ENCODE peak calls at places on chromosomes 12 and 14, in seven cellular contexts. L is astrocyte of the spinal cord, S is tibial artery, U is A673, J is transverse colon, E is lung, A is astrocyte. Z is an unnamed sample.

GRCh38 chr12:15404485-15404884 is 82.2 kb downstream of the PTPRO start:
- DNase-seq in J (no peak), E (no peak), L (peak; percentile 23), U (no peak), A (peak; percentile 65), S (no peak), Z (no peak)

GRCh38 chr12:39272934-39273770 is 169.8 kb downstream of the KIF21A start:
- DNase-seq in A (peak; percentile 27), U (peak; percentile 77), J (peak; percentile 20), L (peak; percentile 47), E (no peak), S (no peak), Z (no peak)

GRCh38 chr12:77742631-77743030 is 88.1 kb upstream of the NAV3 start:
- DNase-seq in S (no peak), U (no peak), L (no peak), E (no peak), J (no peak), A (no peak), Z (no peak)

GRCh38 chr12:101230547-101230946 is 20.5 kb upstream of the SLC5A8 start:
- DNase-seq in A (peak; percentile 72), L (peak; percentile 70), E (no peak), U (no peak), S (no peak), J (no peak), Z (no peak)

GRCh38 chr12:121806556-121807308 is 2.9 kb downstream of the SETD1B start:
- DNase-seq in J (no peak), S (no peak), L (peak; percentile 24), U (no peak), E (no peak), A (no peak), Z (no peak)

GRCh38 chr12:68121143-68121542 is 38.4 kb downstream of the IFNG start:
- DNase-seq in U (no peak), A (no peak), S (no peak), J (no peak), E (no peak), L (no peak), Z (no peak)

GRCh38 chr12:27682534-27682933 is 13.7 kb upstream of the REP15 start:
- DNase-seq in U (no peak), E (no peak), L (peak; percentile 22), J (no peak), S (no peak), A (peak; percentile 21), Z (no peak)

GRCh38 chr14:25050494-25051170 is 685 bp upstream of the STXBP6 start:
- DNase-seq in S (no peak), L (peak; percentile 59), J (no peak), U (peak; percentile 42), E (no peak), A (peak; percentile 83), Z (no peak)

GRCh38 chr12:62717636-62718035 is 217.3 kb downstream of the PPM1H start:
- DNase-seq in L (no peak), U (no peak), J (no peak), E (no peak), A (no peak), S (no peak), Z (no peak)

GRCh38 chr14:37985826-37986470 is 221.8 kb upstream of the SSTR1 start:
- DNase-seq in S (no peak), E (no peak), J (peak; percentile 27), L (peak; percentile 39), A (peak; percentile 6), U (peak; percentile 77), Z (no peak)

GRCh38 chr12:20214286-20214685 is 154.1 kb upstream of the PDE3A start:
- DNase-seq in E (no peak), U (no peak), J (no peak), S (no peak), L (peak; percentile 25), A (peak; percentile 13), Z (no peak)

GRCh38 chr12:28390716-28391452 is 200.6 kb downstream of the CCDC91 start:
- DNase-seq in E (no peak), L (peak; percentile 56), S (no peak), U (no peak), J (no peak), A (peak; percentile 44), Z (no peak)

GRCh38 chr12:13505224-13505623 is 308.7 kb downstream of the EMP1 start:
- DNase-seq in S (no peak), L (no peak), J (no peak), U (no peak), A (no peak), E (no peak), Z (no peak)

GRCh38 chr12:2112401-2112800 is 59.6 kb downstream of the CACNA1C start:
- DNase-seq in A (no peak), S (peak; percentile 28), E (no peak), J (peak; percentile 38), U (no peak), L (no peak), Z (no peak)

GRCh38 chr14:50757702-50758101 is 73.3 kb downstream of the NIN start:
- DNase-seq in A (no peak), J (no peak), L (no peak), E (no peak), U (no peak), S (no peak), Z (no peak)

GRCh38 chr12:54463034-54463433 is 10.4 kb downstream of the GTSF1 start:
- DNase-seq in A (peak; percentile 16), J (no peak), S (peak; percentile 81), E (no peak), U (no peak), L (peak; percentile 29), Z (no peak)

GRCh38 chr12:85630851-85631250 is 205.4 kb downstream of the RASSF9 start:
- DNase-seq in U (no peak), E (no peak), L (no peak), J (no peak), S (no peak), A (no peak), Z (no peak)

GRCh38 chr12:106898001-106898966 is 57.4 kb upstream of the TMEM263 start:
- DNase-seq in J (no peak), U (peak; percentile 36), A (no peak), L (no peak), S (no peak), E (no peak), Z (no peak)

GRCh38 chr14:52067873-52068740 is 752 bp downstream of the NID2 start:
- DNase-seq in E (no peak), J (peak; percentile 36), S (no peak), U (peak; percentile 40), A (peak; percentile 37), L (no peak), Z (peak; percentile 49)

GRCh38 chr14:87873741-87874140 is 119.2 kb downstream of the GALC start:
- DNase-seq in A (peak; percentile 41), S (no peak), E (no peak), J (no peak), L (no peak), U (peak; percentile 5), Z (no peak)

GRCh38 chr14:104818714-104819161 is 17.8 kb downstream of the ZBTB42 start:
- DNase-seq in A (no peak), L (no peak), S (peak; percentile 55), U (no peak), J (no peak), E (no peak), Z (no peak)

GRCh38 chr14:91175802-91176201 is 61.9 kb downstream of the DGLUCY start:
- DNase-seq in U (no peak), S (no peak), L (no peak), A (no peak), E (no peak), J (no peak), Z (no peak)

GRCh38 chr14:105857223-105857815 is 330.9 kb downstream of the TMEM121 start:
- DNase-seq in L (no peak), J (peak; percentile 5), E (no peak), A (no peak), S (no peak), U (no peak), Z (peak; percentile 0)

GRCh38 chr14:68234101-68234905 is 414.7 kb downstream of the RAD51B start:
- DNase-seq in L (no peak), E (no peak), A (no peak), S (no peak), J (no peak), U (no peak), Z (no peak)

GRCh38 chr12:49974231-49974675 is 1.5 kb downstream of the AQP6 start:
- DNase-seq in J (peak; percentile 65), S (peak; percentile 76), L (peak; percentile 61), U (no peak), E (peak; percentile 65), A (peak; percentile 25), Z (no peak)
- TF ChIP-seq CTCF in J (peak; percentile 41), S (peak; percentile 48), L (peak; percentile 75), U (no peak), E (peak; percentile 14), A (peak; percentile 40), Z (no peak)

GRCh38 chr14:85531594-85532391 is 1.8 kb downstream of the FLRT2 start:
- DNase-seq in A (peak; percentile 63), J (no peak), L (peak; percentile 89), E (peak; percentile 51), S (peak; percentile 85), U (peak; percentile 96), Z (peak; percentile 16)
- TF ChIP-seq CTCF in A (no peak), J (no peak), L (peak; percentile 44), E (no peak), S (no peak), U (peak; percentile 53), Z (no peak)

DNA sequence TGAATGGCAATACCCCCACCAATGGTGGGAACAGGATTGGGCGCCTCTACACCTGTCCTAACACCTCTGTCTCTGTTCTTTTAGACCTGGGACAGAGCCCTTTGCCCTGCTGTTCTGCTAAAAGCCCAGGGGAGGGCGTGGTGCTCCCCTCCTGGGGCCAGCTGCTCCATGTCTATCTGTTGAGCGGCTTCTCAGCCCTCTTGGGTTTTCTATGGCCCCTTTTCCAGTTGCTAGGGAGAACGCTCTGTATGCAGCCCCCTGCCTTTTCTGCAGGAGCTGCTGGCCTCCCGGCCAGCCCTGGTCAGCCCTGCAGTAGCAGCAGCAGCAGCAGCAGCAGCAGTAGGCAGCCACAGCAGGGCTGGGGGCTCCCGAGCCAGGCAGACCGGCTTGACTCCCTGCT is 1.2 kb downstream of the RTL1 start:
- DNase-seq in S (peak; percentile 20), L (no peak), J (no peak), A (no peak), E (peak; percentile 20), U (no peak), Z (peak; percentile 26)
- TF ChIP-seq CTCF in S (no peak), L (peak; percentile 24), J (no peak), A (no peak), E (no peak), U (no peak), Z (no peak)

DNA sequence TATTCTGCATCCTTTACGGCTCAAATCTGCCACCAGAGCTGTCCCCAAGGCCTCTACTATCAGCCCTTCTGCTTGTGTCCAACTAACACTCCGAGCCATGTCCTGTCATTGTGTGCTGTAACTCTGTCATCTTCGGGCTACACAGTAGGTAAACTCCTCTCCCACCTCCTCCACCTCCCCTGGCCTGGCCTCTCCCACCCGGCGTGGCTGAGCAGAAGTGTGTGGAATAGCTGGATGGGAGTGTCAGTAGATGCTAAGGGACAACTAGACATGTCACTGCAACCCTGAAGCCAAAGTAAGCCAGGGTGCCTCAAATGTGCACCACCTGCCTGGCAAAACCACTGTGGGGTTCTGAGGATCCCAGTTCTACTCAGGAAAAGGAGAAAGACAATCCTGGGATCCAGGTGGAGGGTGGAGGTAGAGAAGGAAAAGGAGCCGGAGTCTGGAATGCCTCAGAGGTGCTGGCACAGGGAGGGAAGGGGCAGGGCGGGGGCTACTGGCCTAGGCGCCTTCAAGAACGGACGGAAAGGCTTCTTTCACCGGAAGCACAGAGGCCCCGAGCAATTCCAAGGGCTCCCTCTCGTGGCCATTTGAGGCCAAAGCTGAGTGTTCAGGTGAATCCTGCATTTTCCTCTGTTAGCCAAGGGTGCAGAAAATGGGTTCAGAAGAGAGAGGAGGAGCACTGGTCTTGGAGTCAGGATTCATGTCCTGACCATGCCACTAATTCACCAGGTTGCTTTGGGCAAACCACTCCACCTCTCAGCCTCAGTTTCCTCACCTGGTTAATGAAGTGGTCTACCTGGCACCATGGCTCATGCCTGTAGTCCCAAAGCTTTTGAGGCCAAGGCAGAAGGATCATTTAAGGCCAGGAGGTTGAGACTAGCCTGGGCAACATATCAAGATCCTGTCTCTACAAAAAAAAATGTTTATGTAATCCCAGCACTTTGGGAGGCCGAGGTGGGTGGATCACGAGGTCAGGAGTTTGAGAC is 20.5 kb upstream of the FAM181A start:
- DNase-seq in U (peak; percentile 71), J (peak; percentile 56), E (peak; percentile 68), L (peak; percentile 9), S (peak; percentile 74), A (no peak), Z (peak; percentile 86)
- TF ChIP-seq CTCF in U (peak; percentile 87), J (peak; percentile 67), E (peak; percentile 27), L (peak; percentile 64), S (peak; percentile 58), A (peak; percentile 56), Z (peak; percentile 65)